ENCODE peak calls at places on chromosomes 7 and 10, in six cellular contexts. E is H1, S is HCT116, M is Panc1, Z is K562, V is GM12878. B is an unnamed sample. For H3K4me1, the result is how much of the 10 kb centered on the place peaks cover.

GRCh38 chr10:74825371-74826141 is 844 bp upstream of the KAT6B start:
- DNase-seq in Z (peak), E (peak), M (no peak), V (no peak), S (no peak), B (peak)

GRCh38 chr7:16770657-16771329 is 17.2 kb downstream of the TSPAN13 start:
- DNase-seq in V (no peak), E (no peak), Z (no peak), S (no peak), M (no peak), B (no peak)

GRCh38 chr7:142463401-142463850 is 205.6 kb upstream of the PRSS58 start:
- DNase-seq in M (no peak), Z (no peak), V (no peak), S (no peak), E (no peak), B (no peak)

GRCh38 chr10:26879744-26880143 is 19.0 kb upstream of the ABI1 start:
- DNase-seq in V (no peak), S (no peak), E (no peak), Z (no peak), M (no peak), B (no peak)

GRCh38 chr10:111598433-111599059 is 521.7 kb downstream of the ADRA2A start:
- DNase-seq in Z (peak), E (peak), S (peak), V (peak), M (peak), B (peak)

GRCh38 chr10:132994371-132994796 is 52.0 kb upstream of the CFAP46 start:
- DNase-seq in Z (no peak), S (no peak), E (no peak), V (no peak), M (no peak), B (no peak)

GRCh38 chr7:3260425-3260762 is 40.7 kb upstream of the SDK1 start:
- DNase-seq in S (no peak), M (no peak), E (no peak), Z (no peak), V (no peak), B (no peak)

GRCh38 chr10:50322075-50322474 is 70.8 kb upstream of the ASAH2 start:
- DNase-seq in Z (no peak), S (no peak), V (no peak), M (no peak), E (no peak), B (no peak)

GRCh38 chr10:30155401-30155800 is 96.0 kb upstream of the JCAD start:
- DNase-seq in M (no peak), Z (no peak), V (no peak), S (no peak), E (no peak), B (no peak)

GRCh38 chr7:12102101-12102500 is 109.0 kb upstream of the TMEM106B start:
- DNase-seq in E (no peak), Z (no peak), V (no peak), M (no peak), S (no peak), B (no peak)

GRCh38 chr7:150378115-150378852 is 846 bp upstream of the ZNF775 start:
- DNase-seq in Z (peak), V (no peak), S (peak), E (peak), M (no peak), B (peak)

GRCh38 chr10:72291019-72291532 is 17.4 kb downstream of the DDIT4 start:
- DNase-seq in E (no peak), S (no peak), V (no peak), Z (peak), M (no peak), B (no peak)

GRCh38 chr10:78348416-78349164 is 314.9 kb downstream of the RPS24 start:
- DNase-seq in Z (no peak), M (no peak), V (no peak), E (peak), S (no peak), B (no peak)

GRCh38 chr10:79153753-79154152 is 85.0 kb downstream of the ZMIZ1 start:
- DNase-seq in Z (no peak), S (no peak), V (no peak), M (no peak), E (no peak), B (no peak)

GRCh38 chr10:48324580-48324979 is 18.1 kb downstream of the MAPK8 start:
- DNase-seq in E (no peak), V (no peak), Z (no peak), S (no peak), M (no peak), B (no peak)

GRCh38 chr7:148503900-148504487 is 86.6 kb upstream of the C7orf33 start:
- DNase-seq in M (peak), V (no peak), E (no peak), Z (peak), S (peak), B (peak)

GRCh38 chr7:69684955-69685631 is 86.8 kb downstream of the AUTS2 start:
- DNase-seq in M (no peak), Z (no peak), E (no peak), V (no peak), S (no peak), B (no peak)

GRCh38 chr10:42795701-42796100 is 13.1 kb downstream of the BMS1 start:
- DNase-seq in V (no peak), E (no peak), S (no peak), M (no peak), Z (no peak), B (no peak)

GRCh38 chr10:103241262-103242011 is 4.2 kb upstream of the RPEL1 start:
- DNase-seq in Z (no peak), E (no peak), V (no peak), M (no peak), S (peak), B (no peak)

GRCh38 chr10:17235136-17235535 is 7.1 kb downstream of the VIM start:
- DNase-seq in V (no peak), M (no peak), S (no peak), Z (no peak), E (no peak), B (no peak)

GRCh38 chr7:128744366-128744905 is 5.3 kb downstream of the CALU start:
- DNase-seq in S (no peak), E (no peak), Z (no peak), M (no peak), V (no peak), B (no peak)
- H3K4me1 ChIP-seq in S (under half), E (under half), Z (under half), M (under half), V (under half), B (under half)

GRCh38 chr10:126115021-126115610 is 218.8 kb downstream of the FANK1 start:
- DNase-seq in M (no peak), E (no peak), V (no peak), Z (no peak), S (no peak), B (no peak)
- TF ChIP-seq SIN3A in M (no peak), E (no peak), V (no peak), Z (no peak), S (no peak), B (no peak)

GRCh38 chr10:114282526-114282925 is 43.5 kb downstream of the VWA2 start:
- DNase-seq in Z (no peak), V (no peak), E (no peak), S (no peak), M (no peak), B (no peak)

GRCh38 chr10:114279289-114279688 is 40.2 kb downstream of the VWA2 start:
- DNase-seq in M (no peak), S (no peak), Z (no peak), V (no peak), E (no peak), B (no peak)

GRCh38 chr10:114281461-114281860 is 42.4 kb downstream of the VWA2 start:
- DNase-seq in Z (no peak), E (no peak), V (no peak), S (no peak), M (no peak), B (no peak)

GRCh38 chr10:114279886-114280644 is 41.0 kb downstream of the VWA2 start:
- DNase-seq in V (no peak), Z (no peak), E (no peak), M (no peak), S (no peak), B (no peak)

DNA sequence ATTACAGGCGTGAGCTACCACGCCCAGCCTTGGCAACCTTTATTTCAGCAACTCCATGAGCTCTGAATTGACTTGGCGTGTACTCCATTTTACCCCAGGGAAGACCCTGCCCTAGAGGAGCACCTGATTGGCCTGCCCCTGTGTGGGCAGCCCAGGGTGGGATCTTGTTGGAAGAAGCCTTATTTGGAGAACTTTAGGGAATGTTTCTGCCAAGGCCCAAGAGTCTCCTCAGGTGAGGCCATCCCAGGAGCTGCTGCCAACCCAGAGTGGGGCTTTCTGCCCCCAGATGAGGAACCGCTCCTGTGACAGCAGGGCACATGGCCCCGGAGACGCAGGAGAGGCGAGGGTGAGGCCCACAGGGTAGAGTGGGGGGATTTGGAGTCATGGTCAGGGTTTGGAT is 42.0 kb downstream of the VWA2 start:
- DNase-seq in E (no peak), Z (no peak), M (no peak), V (no peak), S (no peak), B (no peak)
- H3K4me1 ChIP-seq in E (under half), Z (under half), M (under half), V (under half), S (under half), B (under half)

DNA sequence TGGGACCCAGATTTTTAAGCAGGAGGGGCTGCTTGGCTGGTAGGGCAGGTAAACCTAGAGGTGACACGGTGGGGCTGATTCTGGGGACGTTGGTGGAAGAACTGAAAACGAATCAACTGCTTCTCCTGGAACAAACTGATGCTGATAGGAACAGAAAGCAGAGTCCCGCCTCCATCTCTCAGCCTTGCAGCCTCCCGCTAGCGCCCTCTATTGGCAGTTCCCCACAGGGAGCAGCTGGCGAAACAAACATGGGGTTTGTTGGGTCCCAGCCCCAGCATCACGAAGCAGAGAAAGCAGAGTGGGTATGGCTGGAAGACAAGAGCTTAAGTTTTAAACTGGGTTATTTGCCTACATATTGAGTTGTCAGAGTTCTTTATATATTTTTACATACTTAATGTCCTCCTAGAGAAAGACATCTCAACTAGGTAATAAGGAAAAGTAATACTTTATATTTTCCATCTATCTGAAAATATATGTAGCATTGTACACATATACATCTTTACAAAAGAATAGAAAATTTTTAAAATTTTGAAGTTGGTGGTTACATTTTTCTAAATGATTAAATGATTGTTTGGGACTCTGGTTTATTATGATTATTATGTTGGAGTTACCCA is 42.3 kb upstream of the FOXI2 start:
- DNase-seq in E (peak), S (peak), M (no peak), V (no peak), Z (peak), B (peak)
- TF ChIP-seq SIN3A in E (no peak), S (no peak), M (no peak), V (no peak), Z (no peak), B (no peak)

GRCh38 chr10:98414578-98414931 is 427 bp downstream of the PYROXD2 start:
- DNase-seq in V (no peak), Z (no peak), E (no peak), M (no peak), S (no peak), B (no peak)

GRCh38 chr10:98410135-98410743 is 4.7 kb downstream of the PYROXD2 start:
- DNase-seq in S (no peak), Z (no peak), V (no peak), E (no peak), M (no peak), B (no peak)

GRCh38 chr10:98410759-98411158 is 4.2 kb downstream of the PYROXD2 start:
- DNase-seq in M (no peak), E (no peak), S (no peak), V (no peak), Z (no peak), B (no peak)

GRCh38 chr10:98411166-98411565 is 3.8 kb downstream of the PYROXD2 start:
- DNase-seq in Z (no peak), S (no peak), V (no peak), E (no peak), M (no peak), B (no peak)

GRCh38 chr10:98411768-98412167 is 3.2 kb downstream of the PYROXD2 start:
- DNase-seq in E (no peak), V (no peak), S (no peak), M (no peak), Z (no peak), B (no peak)
- H3K4me1 ChIP-seq in E (under half), V (under half), S (under half), M (under half), Z (under half), B (under half)